ENCODE peak calls at places on chromosomes 7 and 10, in five cellular contexts. A is testis, K is lower leg skin, S is right lobe of liver, Q is K562. J is an unnamed sample.

GRCh38 chr7:57362868-57363267 is 87.1 kb upstream of the ZNF716 start:
- DNase-seq in A (no peak), K (no peak), S (peak), Q (no peak), J (no peak)

GRCh38 chr7:77910124-77910523 is 111.6 kb downstream of the PHTF2 start:
- DNase-seq in A (no peak), K (no peak), S (no peak), Q (no peak), J (no peak)

GRCh38 chr7:14207154-14207553 is 217.7 kb upstream of the ETV1 start:
- DNase-seq in A (no peak), K (no peak), S (no peak), Q (no peak), J (no peak)

GRCh38 chr10:86758231-86759072 is 2.0 kb downstream of the BMPR1A start:
- DNase-seq in A (no peak), K (no peak), S (no peak), Q (peak), J (no peak)

GRCh38 chr7:25456467-25457171 is 228.3 kb upstream of the NPVF start:
- DNase-seq in A (peak), K (no peak), S (peak), Q (no peak), J (peak)

GRCh38 chr10:74078037-74078436 is 72.6 kb downstream of the AP3M1 start:
- DNase-seq in A (no peak), K (no peak), S (no peak), Q (no peak), J (no peak)

GRCh38 chr7:127713758-127714157 is 61.8 kb downstream of the SND1 start:
- DNase-seq in A (no peak), K (no peak), S (no peak), Q (no peak), J (no peak)

GRCh38 chr7:80859272-80859970 is 59.4 kb downstream of the SEMA3C start:
- DNase-seq in A (peak), K (peak), S (no peak), Q (no peak), J (no peak)

GRCh38 chr10:22244001-22244400 is 26.2 kb upstream of the EBLN1 start:
- DNase-seq in A (no peak), K (no peak), S (no peak), Q (no peak), J (no peak)

GRCh38 chr10:28496481-28496961 is 36.4 kb upstream of the WAC start:
- DNase-seq in A (no peak), K (no peak), S (no peak), Q (peak), J (no peak)

GRCh38 chr10:78511324-78512204 is 477.9 kb downstream of the RPS24 start:
- DNase-seq in A (no peak), K (no peak), S (no peak), Q (no peak), J (no peak)

GRCh38 chr7:88259656-88260380 is 40.0 kb upstream of the SRI start:
- DNase-seq in A (no peak), K (no peak), S (no peak), Q (no peak), J (no peak)

GRCh38 chr7:149856-150636 is 42.3 kb upstream of the FAM20C start:
- DNase-seq in A (no peak), K (peak), S (peak), Q (no peak), J (peak)

GRCh38 chr10:116385994-116386809 is 41.4 kb upstream of the PNLIPRP3 start:
- DNase-seq in A (no peak), K (no peak), S (no peak), Q (peak), J (no peak)

GRCh38 chr7:32515890-32516550 is 20.7 kb downstream of the AVL9 start:
- DNase-seq in A (no peak), K (no peak), S (no peak), Q (no peak), J (no peak)

GRCh38 chr10:75643944-75644820 is 212.8 kb downstream of the LRMDA start:
- DNase-seq in A (no peak), K (no peak), S (no peak), Q (no peak), J (no peak)

GRCh38 chr10:43594944-43595589 is 11.2 kb upstream of the ZNF485 start:
- DNase-seq in A (no peak), K (no peak), S (no peak), Q (peak), J (no peak)

GRCh38 chr10:113518816-113519591 is 33.8 kb upstream of the HABP2 start:
- DNase-seq in A (no peak), K (peak), S (no peak), Q (no peak), J (no peak)

GRCh38 chr7:127879942-127880341 is 151.3 kb downstream of the LRRC4 start:
- DNase-seq in A (no peak), K (no peak), S (no peak), Q (peak), J (no peak)

GRCh38 chr7:44918029-44918428 is 32.7 kb upstream of the PURB start:
- DNase-seq in A (no peak), K (no peak), S (no peak), Q (no peak), J (no peak)

GRCh38 chr7:44922351-44922694 is 37.0 kb upstream of the PURB start:
- DNase-seq in A (no peak), K (no peak), S (no peak), Q (no peak), J (no peak)

GRCh38 chr7:44917465-44917864 is 32.1 kb upstream of the PURB start:
- DNase-seq in A (no peak), K (no peak), S (no peak), Q (no peak), J (no peak)

GRCh38 chr7:44920119-44920518 is 34.8 kb upstream of the PURB start:
- DNase-seq in A (no peak), K (no peak), S (no peak), Q (peak), J (no peak)

DNA sequence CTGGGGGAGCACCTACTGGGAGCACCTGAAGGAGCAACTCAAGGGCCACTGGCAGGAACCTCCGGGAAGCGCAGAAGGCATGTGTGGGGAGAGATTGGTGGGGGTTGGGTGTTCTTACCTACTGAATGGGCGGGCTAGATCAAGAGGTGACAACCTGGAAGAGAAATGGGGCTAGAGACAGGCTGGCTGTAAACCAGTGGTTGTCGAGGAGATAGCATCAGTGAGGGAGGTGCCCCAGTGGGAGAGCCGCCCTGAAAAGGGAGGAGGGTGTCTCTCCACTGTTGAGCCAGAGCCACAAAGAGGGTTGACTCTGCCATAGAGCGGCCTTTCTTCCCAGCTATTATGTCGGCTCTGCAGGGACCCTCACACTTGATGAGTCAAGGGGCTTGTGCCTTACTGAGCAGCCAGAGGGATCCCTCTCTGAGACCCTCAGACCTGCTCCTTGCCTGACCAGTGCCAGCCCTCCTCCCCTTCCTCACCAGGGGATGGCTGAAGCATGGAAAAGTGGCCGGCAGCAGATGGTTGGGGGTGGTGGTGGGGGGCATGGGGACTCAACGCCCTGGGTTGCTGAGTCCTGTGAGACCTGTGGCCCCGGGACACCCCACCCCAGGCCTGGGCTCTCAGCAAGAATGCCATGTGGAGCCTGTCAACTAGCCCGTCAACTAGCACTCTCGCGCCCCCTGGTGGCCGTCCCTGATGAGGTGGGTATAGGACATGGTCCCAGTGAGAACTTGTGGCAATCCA is 36.4 kb upstream of the PURB start:
- DNase-seq in A (peak), K (peak), S (peak), Q (peak), J (peak)
- TF ChIP-seq POLR2A in A (no peak), K (no peak), S (no peak), Q (peak), J (no peak)

GRCh38 chr10:102670065-102670400 is 25.8 kb downstream of the TRIM8 start:
- DNase-seq in A (no peak), K (no peak), S (no peak), Q (no peak), J (no peak)
- H3K4me3 ChIP-seq in A (no peak), K (no peak), S (no peak), Q (no peak), J (no peak)

GRCh38 chr7:7861211-7861633 is 107.4 kb upstream of the GLCCI1 start:
- DNase-seq in A (no peak), K (no peak), S (no peak), Q (no peak), J (peak)
- TF ChIP-seq POLR2A in A (no peak), K (no peak), S (no peak), Q (no peak), J (no peak)

GRCh38 chr7:155796381-155797261 is 15.6 kb downstream of the SHH start:
- DNase-seq in A (peak), K (no peak), S (peak), Q (peak), J (peak)
- H3K4me3 ChIP-seq in A (peak), K (no peak), S (peak), Q (no peak), J (no peak)

GRCh38 chr7:109901916-109902315 is 1189.0 kb upstream of the LRRN3 start:
- DNase-seq in A (no peak), K (no peak), S (no peak), Q (no peak), J (no peak)
- TF ChIP-seq POLR2A in A (no peak), K (no peak), S (no peak), Q (no peak), J (no peak)

J was measured in thyroid gland.